ENCODE peak calls at places on chromosomes 13 and 19, in seven cellular contexts. J is mammary epithelial cell, A is left lung, F is lung, B is fibroblast of lung, Z is Panc1, R is heart left ventricle. C is an unnamed sample.

GRCh38 chr13:73945871-73946270 is 188.3 kb downstream of the KLF12 start:
- DNase-seq in A (no peak), R (peak; percentile 59), F (no peak), J (peak; percentile 12), Z (no peak), B (no peak), C (no peak)

GRCh38 chr13:85266331-85266730 is 532.9 kb downstream of the SLITRK6 start:
- DNase-seq in Z (no peak), J (peak; percentile 15), B (no peak), A (no peak), F (no peak), R (no peak), C (no peak)

GRCh38 chr13:37365496-37365895 is 233.1 kb downstream of the POSTN start:
- DNase-seq in J (no peak), Z (no peak), F (no peak), B (no peak), R (no peak), A (no peak), C (no peak)

GRCh38 chr13:98997738-98998641 is 20.1 kb upstream of the DOCK9 start:
- DNase-seq in F (no peak), A (no peak), J (peak; percentile 92), R (no peak), B (no peak), Z (no peak), C (peak; percentile 35)

GRCh38 chr13:113083402-113084061 is 22.1 kb upstream of the F7 start:
- DNase-seq in R (peak; percentile 77), A (peak; percentile 83), B (peak; percentile 32), J (no peak), F (peak; percentile 74), Z (peak; percentile 7), C (no peak)

GRCh38 chr19:55647732-55648656 is at the start of gene CCDC106:
- DNase-seq in A (no peak), F (peak; percentile 61), R (peak; percentile 82), B (peak; percentile 75), J (peak; percentile 27), Z (no peak), C (no peak)

GRCh38 chr19:33639034-33639681 is 17.4 kb downstream of the CHST8 start:
- DNase-seq in Z (no peak), F (no peak), A (no peak), J (no peak), R (no peak), B (no peak), C (no peak)

GRCh38 chr19:15417699-15418098 is 1.1 kb downstream of the AKAP8L start:
- DNase-seq in F (no peak), A (no peak), B (no peak), Z (no peak), J (peak; percentile 9), R (peak; percentile 39), C (no peak)

GRCh38 chr19:48568345-48568886 is 16.4 kb downstream of the SULT2B1 start:
- DNase-seq in B (peak; percentile 92), R (peak; percentile 88), J (peak; percentile 85), A (peak; percentile 87), F (peak; percentile 87), Z (no peak), C (no peak)

GRCh38 chr19:8342684-8343482 is at the start of gene KANK3:
- DNase-seq in F (peak; percentile 98), B (peak; percentile 94), R (peak; percentile 99), J (peak; percentile 90), Z (no peak), A (peak; percentile 97), C (peak; percentile 85)
- H3K27ac ChIP-seq in F (peak within 1 kb of the TSS; percentile 97), B (no peak within 1 kb of the TSS), R (peak within 1 kb of the TSS; percentile 99), J (no peak within 1 kb of the TSS), Z (no peak within 1 kb of the TSS), A (peak within 1 kb of the TSS; percentile 94), C (no peak within 1 kb of the TSS)

DNA sequence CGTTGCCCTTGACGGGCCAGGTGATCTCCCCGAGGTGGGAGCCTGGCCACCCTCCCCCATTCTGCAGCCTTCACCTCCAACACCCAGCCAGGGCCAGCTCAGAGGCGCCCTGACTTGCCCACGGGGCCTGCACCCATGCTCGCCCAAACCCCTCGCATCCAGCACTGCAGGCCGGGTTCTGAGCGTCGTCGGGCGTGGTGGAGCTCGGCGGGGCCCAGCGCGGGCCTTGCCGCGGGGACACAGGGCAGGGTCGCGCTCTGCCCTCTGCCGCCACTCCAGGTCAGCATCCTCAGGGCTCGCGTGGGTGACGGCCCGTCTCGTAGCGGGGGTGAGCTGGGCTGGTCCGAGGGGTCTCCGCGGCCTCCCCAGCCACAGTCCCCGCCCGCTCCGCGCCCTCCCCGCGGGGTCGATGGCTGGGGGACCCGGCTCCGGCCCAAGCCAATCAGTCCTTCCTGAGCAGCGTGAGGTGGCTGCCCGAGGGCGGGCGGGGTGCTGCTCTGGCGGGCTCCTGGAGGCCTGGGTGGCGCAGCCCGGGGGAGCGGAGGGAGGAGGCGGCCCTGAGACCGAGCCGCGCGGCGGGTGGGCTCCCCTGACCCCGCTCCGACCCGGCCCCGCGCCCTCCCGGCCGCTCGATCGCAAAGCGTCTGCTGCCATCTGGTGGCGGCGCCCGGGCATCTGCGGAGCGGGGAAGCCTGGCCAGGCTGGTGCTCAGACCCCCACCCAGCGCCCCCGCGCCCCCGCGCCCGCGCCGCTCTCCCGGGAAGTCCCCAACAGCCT is 61.4 kb downstream of the CCNE1 start:
- DNase-seq in Z (no peak), R (peak; percentile 80), J (no peak), B (peak; percentile 9), A (peak; percentile 47), F (peak; percentile 51), C (peak; percentile 41)
- TF ChIP-seq CTCF in Z (peak; percentile 98), R (peak; percentile 68), J (peak; percentile 33), B (peak; percentile 39), A (peak; percentile 91), F (peak; percentile 43), C (peak; percentile 87)

GRCh38 chr13:30711837-30712236 is 23.5 kb upstream of the ALOX5AP start:
- DNase-seq in R (no peak), B (peak; percentile 43), A (no peak), Z (no peak), F (no peak), J (no peak), C (no peak)
- H3K27ac ChIP-seq in R (no peak overlapping the region), B (no peak overlapping the region), A (peak overlapping the region; percentile 55), Z (peak overlapping the region; percentile 34), F (no peak overlapping the region), J (no peak overlapping the region), C (no peak overlapping the region)

DNA sequence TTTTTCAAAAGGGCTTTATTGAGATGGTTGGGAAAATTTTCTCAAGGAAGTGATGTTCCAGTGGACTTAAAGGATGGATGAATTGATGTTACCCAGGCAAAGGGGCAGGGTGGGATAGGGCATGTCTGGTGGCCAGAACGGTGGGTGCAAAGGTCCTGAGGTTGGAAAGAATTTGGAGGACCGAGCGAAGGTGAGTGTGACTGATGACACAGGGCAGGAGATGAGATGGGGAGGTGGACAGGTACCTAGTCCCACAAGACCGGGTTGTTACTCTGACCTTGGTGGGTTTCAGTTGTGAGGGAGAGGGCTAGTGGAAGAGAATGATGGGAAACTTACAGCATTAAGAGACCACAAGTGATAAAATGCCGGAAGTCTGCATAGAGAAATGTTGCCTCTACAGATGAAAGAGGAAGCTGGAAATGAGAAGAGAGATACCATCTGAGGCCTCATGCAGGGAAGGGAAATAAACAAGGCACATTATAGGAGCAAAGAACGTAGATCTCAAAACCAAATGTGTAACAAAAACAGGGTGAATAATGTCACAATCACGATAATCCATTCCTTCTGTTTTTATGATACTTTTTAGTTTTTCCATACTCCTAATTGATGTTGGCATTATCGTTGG is 4.5 kb downstream of the ADGRE1 start:
- DNase-seq in B (no peak), Z (no peak), A (no peak), F (no peak), J (no peak), R (no peak), C (no peak)
- TF ChIP-seq CTCF in B (no peak), Z (no peak), A (no peak), F (no peak), J (no peak), R (no peak), C (no peak)